ENCODE peak calls at places on chromosomes 12 and 14, in four cellular contexts. D is stomach, Q is HCT116, N is upper lobe of left lung. O is an unnamed sample. For H3K9me3, the result is how much of the 10 kb centered on the place peaks cover.

GRCh38 chr12:122085571-122085970 is 7.0 kb downstream of the MLXIP start:
- DNase-seq in D (no peak), Q (no peak), N (no peak), O (no peak)

GRCh38 chr14:68806526-68807147 is 13.8 kb upstream of the ZFP36L1 start:
- DNase-seq in D (peak), Q (no peak), N (no peak), O (peak)

GRCh38 chr12:78403136-78403535 is 461.4 kb upstream of the SYT1 start:
- DNase-seq in D (no peak), Q (no peak), N (no peak), O (no peak)

GRCh38 chr12:89156324-89156723 is 196.0 kb downstream of the DUSP6 start:
- DNase-seq in D (no peak), Q (no peak), N (no peak), O (no peak)

GRCh38 chr12:38689704-38690103 is 215.7 kb downstream of the CPNE8 start:
- DNase-seq in D (no peak), Q (no peak), N (no peak), O (no peak)

GRCh38 chr14:36767603-36768281 is 106.1 kb downstream of the PAX9 start:
- DNase-seq in D (no peak), Q (no peak), N (no peak), O (peak)

GRCh38 chr14:93042968-93043940 is 72.5 kb downstream of the ITPK1 start:
- DNase-seq in D (peak), Q (peak), N (no peak), O (peak)

GRCh38 chr14:69880051-69880487 is 853 bp downstream of the SMOC1 start:
- DNase-seq in D (no peak), Q (no peak), N (peak), O (no peak)

GRCh38 chr14:23376477-23377200 is at the start of gene CMTM5:
- DNase-seq in D (no peak), Q (no peak), N (no peak), O (no peak)

GRCh38 chr14:24440606-24441399 is 1.8 kb downstream of the SDR39U1 start:
- DNase-seq in D (no peak), Q (no peak), N (no peak), O (no peak)

GRCh38 chr12:80226576-80226975 is 127.2 kb downstream of the OTOGL start:
- DNase-seq in D (no peak), Q (no peak), N (no peak), O (no peak)

GRCh38 chr12:100699209-100699608 is 95.4 kb upstream of the ANO4 start:
- DNase-seq in D (no peak), Q (no peak), N (no peak), O (no peak)

GRCh38 chr12:52634266-52635056 is 16.1 kb upstream of the KRT73 start:
- DNase-seq in D (peak), Q (no peak), N (no peak), O (peak)

GRCh38 chr12:56634242-56634836 is 4.2 kb upstream of the BAZ2A start:
- DNase-seq in D (peak), Q (peak), N (peak), O (peak)

GRCh38 chr14:61385002-61385685 is 63.8 kb downstream of the PRKCH start:
- DNase-seq in D (no peak), Q (no peak), N (no peak), O (no peak)

GRCh38 chr14:92348154-92348553 is 25.2 kb downstream of the SLC24A4 start:
- DNase-seq in D (no peak), Q (no peak), N (no peak), O (peak)

GRCh38 chr14:74516451-74517155 is 23.0 kb downstream of the ISCA2 start:
- DNase-seq in D (no peak), Q (no peak), N (peak), O (peak)

GRCh38 chr12:49667319-49668090 is 39.7 kb downstream of the FMNL3 start:
- DNase-seq in D (no peak), Q (no peak), N (no peak), O (no peak)

GRCh38 chr12:45458854-45459807 is 243.2 kb downstream of the ANO6 start:
- DNase-seq in D (no peak), Q (no peak), N (no peak), O (no peak)

GRCh38 chr14:81516941-81517797 is 16.5 kb downstream of the SEL1L start:
- DNase-seq in D (no peak), Q (no peak), N (no peak), O (no peak)

GRCh38 chr12:120804428-120804827 is 78.8 kb downstream of the ACADS start:
- DNase-seq in D (no peak), Q (no peak), N (no peak), O (no peak)

GRCh38 chr12:46368684-46369083 is 3.9 kb downstream of the SLC38A2 start:
- DNase-seq in D (no peak), Q (no peak), N (no peak), O (no peak)

GRCh38 chr12:124513297-124513867 is 54.0 kb downstream of the NCOR2 start:
- DNase-seq in D (no peak), Q (no peak), N (no peak), O (no peak)

GRCh38 chr12:90940872-90941499 is 14.0 kb downstream of the CCER1 start:
- DNase-seq in D (no peak), Q (peak), N (no peak), O (no peak)

GRCh38 chr12:125142601-125143000 is 77.4 kb downstream of the AACS start:
- DNase-seq in D (no peak), Q (no peak), N (no peak), O (no peak)

GRCh38 chr12:120687570-120688289 is 781 bp downstream of the MLEC start:
- DNase-seq in D (no peak), Q (no peak), N (no peak), O (no peak)

GRCh38 chr14:34359423-34360120 is 102.5 kb downstream of the SPTSSA start:
- DNase-seq in D (no peak), Q (no peak), N (no peak), O (no peak)

GRCh38 chr12:95185834-95186233 is 31.4 kb downstream of the FGD6 start:
- DNase-seq in D (no peak), Q (no peak), N (no peak), O (no peak)

GRCh38 chr14:81127785-81128184 is 93.0 kb downstream of the GTF2A1 start:
- DNase-seq in D (no peak), Q (no peak), N (no peak), O (no peak)

GRCh38 chr12:98373982-98374381 is 141.4 kb upstream of the TMPO start:
- DNase-seq in D (no peak), Q (no peak), N (no peak), O (no peak)

GRCh38 chr14:105850853-105851581 is 324.6 kb downstream of the TMEM121 start:
- DNase-seq in D (no peak), Q (no peak), N (peak), O (peak)
- H3K9me3 ChIP-seq in D (under half), Q (under half), N (under half), O (under half)

GRCh38 chr12:1533602-1534304 is 60.6 kb downstream of the FBXL14 start:
- DNase-seq in D (no peak), Q (no peak), N (no peak), O (no peak)

GRCh38 chr12:1532367-1532752 is 62.0 kb downstream of the FBXL14 start:
- DNase-seq in D (no peak), Q (no peak), N (no peak), O (no peak)

GRCh38 chr12:1533205-1533601 is 61.2 kb downstream of the FBXL14 start:
- DNase-seq in D (no peak), Q (no peak), N (no peak), O (no peak)

GRCh38 chr12:1531654-1532366 is 62.6 kb downstream of the FBXL14 start:
- DNase-seq in D (no peak), Q (no peak), N (peak), O (no peak)

DNA sequence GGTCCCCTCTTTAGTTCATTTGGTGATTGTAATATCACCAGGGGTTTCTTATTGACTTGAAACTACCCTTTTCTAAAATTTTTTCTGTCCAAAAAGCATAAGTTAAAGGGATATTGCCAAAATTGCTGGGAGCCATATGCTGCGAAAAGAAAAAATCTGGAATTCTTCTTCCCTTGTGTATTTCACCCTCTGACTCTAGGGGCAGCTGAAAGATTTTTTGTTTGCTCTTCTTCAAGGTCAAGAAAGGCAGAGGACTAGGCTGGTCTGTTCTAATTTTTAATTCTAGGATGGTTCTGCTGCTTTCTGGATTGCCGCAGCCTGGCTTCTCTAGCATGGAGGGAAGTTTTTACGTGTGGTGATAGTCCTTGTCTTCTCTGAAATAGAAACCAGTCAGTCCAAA is 61.6 kb downstream of the FBXL14 start:
- DNase-seq in D (no peak), Q (no peak), N (no peak), O (no peak)
- TF ChIP-seq CTCF in D (no peak), Q (no peak), N (no peak), O (no peak)

GRCh38 chr12:96237035-96237434 is 42.9 kb downstream of the ELK3 start:
- DNase-seq in D (no peak), Q (no peak), N (no peak), O (no peak)

GRCh38 chr12:96236221-96236822 is 42.1 kb downstream of the ELK3 start:
- DNase-seq in D (no peak), Q (no peak), N (peak), O (peak)

GRCh38 chr12:96233941-96234461 is 39.8 kb downstream of the ELK3 start:
- DNase-seq in D (peak), Q (no peak), N (peak), O (peak)

GRCh38 chr12:96234591-96235496 is 40.7 kb downstream of the ELK3 start:
- DNase-seq in D (no peak), Q (no peak), N (peak), O (no peak)

GRCh38 chr12:96235497-96235826 is 41.3 kb downstream of the ELK3 start:
- DNase-seq in D (no peak), Q (no peak), N (peak), O (no peak)
- TF ChIP-seq POLR2AphosphoS5 in D (no peak), Q (no peak), N (no peak), O (no peak)

DNA sequence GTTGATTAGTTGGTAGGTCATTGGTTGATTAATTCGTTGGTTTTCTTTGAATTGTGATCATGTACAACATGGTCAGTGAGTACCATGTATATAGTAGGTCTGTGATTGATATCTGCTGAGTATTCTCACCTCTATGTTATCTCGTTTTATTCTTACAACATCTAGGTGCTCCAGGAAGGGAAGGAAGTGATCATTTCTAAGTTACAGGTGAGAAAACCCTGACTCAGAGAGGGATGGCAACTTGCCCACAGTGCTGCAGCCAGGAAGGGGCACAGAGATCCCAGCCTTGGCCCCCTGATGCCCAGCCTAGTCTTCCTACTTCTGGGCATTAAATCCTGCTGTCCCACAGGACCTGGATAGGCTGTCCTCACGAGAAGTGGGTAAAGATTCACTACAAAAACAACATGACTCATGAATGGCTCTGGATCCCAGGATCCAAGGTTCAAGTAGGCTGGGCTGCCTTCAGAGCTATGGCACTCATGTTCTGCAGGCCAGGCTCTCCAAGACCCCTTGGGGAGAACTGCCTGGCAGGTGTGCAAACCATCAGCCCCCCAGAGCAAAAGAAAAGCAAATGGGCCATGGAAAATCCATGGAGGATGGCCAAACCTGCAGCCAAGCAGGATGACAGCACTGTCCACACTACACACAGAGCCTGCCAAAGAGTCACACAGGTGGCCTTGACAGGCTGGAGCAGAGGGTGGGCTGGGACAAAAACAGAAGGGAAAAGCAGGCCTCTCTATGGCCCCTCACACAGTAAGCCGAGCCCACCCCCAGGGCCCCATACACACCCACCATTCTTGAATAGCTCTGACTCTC is 146.2 kb downstream of the BCL11B start:
- DNase-seq in D (peak), Q (no peak), N (no peak), O (peak)
- H3K9me3 ChIP-seq in D (under half), Q (under half), N (under half), O (under half)

DNA sequence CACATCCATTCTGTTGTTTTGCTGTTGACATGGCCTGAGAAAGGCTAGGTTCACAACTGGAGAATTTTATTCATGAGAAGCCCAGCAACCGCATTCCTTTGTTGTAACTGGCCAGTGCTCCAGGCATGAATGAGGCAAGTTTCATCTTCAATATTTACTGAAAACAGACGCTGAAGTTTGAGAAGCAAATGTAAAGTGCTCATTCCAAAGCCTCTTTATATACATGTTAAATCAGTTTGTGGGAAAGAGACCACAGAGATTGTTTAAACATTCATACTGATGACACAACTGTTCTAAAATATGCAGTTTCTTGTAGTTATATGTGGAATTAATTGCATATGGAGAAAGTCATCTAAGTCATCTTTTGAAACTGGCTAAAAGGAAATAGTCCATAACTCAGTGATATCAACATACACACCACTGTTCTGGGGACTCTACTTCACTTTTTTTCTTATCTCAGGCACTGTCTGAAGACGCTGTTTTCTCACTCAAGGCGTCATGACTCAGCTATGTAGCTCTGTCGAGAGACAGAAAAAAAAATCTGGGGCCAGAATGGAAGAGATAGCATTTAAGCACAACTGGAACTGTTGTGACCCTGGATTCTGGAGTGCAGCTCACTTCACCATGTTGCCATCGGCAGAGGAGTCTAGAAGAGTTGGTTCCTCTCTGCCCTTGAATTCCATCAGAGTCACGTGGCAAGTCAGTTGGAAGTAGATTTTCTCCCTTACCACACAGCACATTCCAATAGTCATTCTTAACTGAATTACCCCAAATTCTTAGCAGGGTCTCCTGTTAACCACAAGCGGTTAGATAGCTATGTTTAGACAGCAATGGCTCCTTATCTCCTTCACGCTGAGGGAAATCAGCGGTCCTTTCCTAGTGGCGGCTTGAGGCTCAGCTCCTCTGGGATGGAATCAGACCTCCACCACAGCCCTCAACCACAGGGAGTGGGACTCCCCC is 258.4 kb upstream of the HMGA2 start:
- DNase-seq in D (no peak), Q (no peak), N (no peak), O (no peak)
- TF ChIP-seq CTCF in D (no peak), Q (no peak), N (no peak), O (no peak)

GRCh38 chr12:93020225-93020997 is 91.3 kb upstream of the EEA1 start:
- DNase-seq in D (peak), Q (no peak), N (no peak), O (peak)
- TF ChIP-seq POLR2AphosphoS5 in D (peak), Q (no peak), N (no peak), O (no peak)

DNA sequence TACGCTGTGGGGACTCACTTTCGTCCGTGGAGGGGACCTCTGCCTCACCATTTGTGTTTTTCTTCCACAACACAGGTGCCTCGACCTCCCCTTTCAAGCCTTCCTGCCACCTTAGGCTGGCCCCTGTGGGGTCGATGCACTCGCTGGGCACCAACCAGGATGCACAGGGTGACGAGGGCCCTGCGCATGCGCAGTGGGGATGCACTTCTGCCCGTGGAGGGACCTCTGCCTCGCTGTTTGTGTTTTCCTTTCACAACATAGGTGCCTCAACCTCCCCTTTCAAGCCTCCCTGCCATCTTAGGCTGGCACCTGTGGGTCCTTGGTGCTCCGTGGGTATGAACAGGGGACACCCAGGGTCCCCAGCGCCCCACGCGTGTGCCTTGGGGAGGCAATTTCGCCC is 356.8 kb downstream of the ALG10 start:
- DNase-seq in D (no peak), Q (no peak), N (no peak), O (no peak)
- H3K9me3 ChIP-seq in D (half or more), Q (under half), N (under half), O (half or more)

O was measured in breast epithelium.